ENCODE peak calls at places on chromosomes 13 and 19, in five cellular contexts. One of them, this sample, is unnamed.

GRCh38 chr19:32129141-32129540 is 216.3 kb upstream of the ZNF507 start:
- DNase-seq in AML-193: no peak
- DNase-seq in LHCN-M2: no peak
- DNase-seq in MCF 10A: no peak
- DNase-seq in EL: no peak
- DNase-seq in this sample: no peak

GRCh38 chr19:33214621-33215020 is 11.0 kb downstream of the SLC7A10 start:
- DNase-seq in AML-193: peak; percentile 8
- DNase-seq in LHCN-M2: no peak
- DNase-seq in MCF 10A: peak; percentile 21
- DNase-seq in EL: peak; percentile 21
- DNase-seq in this sample: no peak

GRCh38 chr19:49870309-49870901 is 3.0 kb upstream of the PNKP start:
- DNase-seq in AML-193: no peak
- DNase-seq in LHCN-M2: no peak
- DNase-seq in MCF 10A: no peak
- DNase-seq in EL: no peak
- DNase-seq in this sample: no peak

GRCh38 chr19:33125929-33126388 is 6.0 kb upstream of the WDR88 start:
- DNase-seq in AML-193: peak; percentile 69
- DNase-seq in LHCN-M2: peak; percentile 42
- DNase-seq in MCF 10A: peak; percentile 71
- DNase-seq in EL: peak; percentile 62
- DNase-seq in this sample: peak; percentile 45

GRCh38 chr13:112097770-112098169 is 30.8 kb downstream of the SOX1 start:
- DNase-seq in AML-193: no peak
- DNase-seq in LHCN-M2: no peak
- DNase-seq in MCF 10A: no peak
- DNase-seq in EL: no peak
- DNase-seq in this sample: no peak

GRCh38 chr13:106594986-106595385 is 27.0 kb upstream of the ARGLU1 start:
- DNase-seq in AML-193: no peak
- DNase-seq in LHCN-M2: no peak
- DNase-seq in MCF 10A: no peak
- DNase-seq in EL: no peak
- DNase-seq in this sample: no peak

GRCh38 chr19:9849786-9850185 is 14.7 kb downstream of the PIN1 start:
- DNase-seq in AML-193: no peak
- DNase-seq in LHCN-M2: no peak
- DNase-seq in MCF 10A: no peak
- DNase-seq in EL: no peak
- DNase-seq in this sample: no peak

GRCh38 chr13:44903596-44903995 is 85.7 kb downstream of the NUFIP1 start:
- DNase-seq in AML-193: no peak
- DNase-seq in LHCN-M2: peak; percentile 91
- DNase-seq in MCF 10A: no peak
- DNase-seq in EL: peak; percentile 26
- DNase-seq in this sample: no peak

GRCh38 chr19:16040642-16041041 is 35.7 kb upstream of the TPM4 start:
- DNase-seq in AML-193: no peak
- DNase-seq in LHCN-M2: peak; percentile 64
- DNase-seq in MCF 10A: no peak
- DNase-seq in EL: peak; percentile 46
- DNase-seq in this sample: no peak

GRCh38 chr19:12543855-12544254 is 7.4 kb downstream of the ZNF564 start:
- DNase-seq in AML-193: peak; percentile 26
- DNase-seq in LHCN-M2: no peak
- DNase-seq in MCF 10A: peak; percentile 41
- DNase-seq in EL: no peak
- DNase-seq in this sample: no peak

GRCh38 chr13:29465741-29466293 is 129.7 kb downstream of the SLC7A1 start:
- DNase-seq in AML-193: no peak
- DNase-seq in LHCN-M2: peak; percentile 66
- DNase-seq in MCF 10A: peak; percentile 73
- DNase-seq in EL: peak; percentile 80
- DNase-seq in this sample: no peak

GRCh38 chr13:73958657-73959397 is 175.4 kb downstream of the KLF12 start:
- DNase-seq in AML-193: no peak
- DNase-seq in LHCN-M2: no peak
- DNase-seq in MCF 10A: peak; percentile 30
- DNase-seq in EL: no peak
- DNase-seq in this sample: no peak

GRCh38 chr13:20590568-20590967 is 23.6 kb downstream of the IFT88 start:
- DNase-seq in AML-193: no peak
- DNase-seq in LHCN-M2: no peak
- DNase-seq in MCF 10A: no peak
- DNase-seq in EL: no peak
- DNase-seq in this sample: no peak

GRCh38 chr13:95784161-95784880 is 107.4 kb downstream of the DNAJC3 start:
- DNase-seq in AML-193: no peak
- DNase-seq in LHCN-M2: peak; percentile 89
- DNase-seq in MCF 10A: peak; percentile 85
- DNase-seq in EL: peak; percentile 78
- DNase-seq in this sample: no peak

GRCh38 chr19:17184381-17184841 is 30.7 kb upstream of the USE1 start:
- DNase-seq in AML-193: no peak
- DNase-seq in LHCN-M2: no peak
- DNase-seq in MCF 10A: no peak
- DNase-seq in EL: no peak
- DNase-seq in this sample: peak; percentile 43

GRCh38 chr13:66558511-66558910 is 671.6 kb downstream of the PCDH9 start:
- DNase-seq in AML-193: no peak
- DNase-seq in LHCN-M2: no peak
- DNase-seq in MCF 10A: no peak
- DNase-seq in EL: no peak
- DNase-seq in this sample: no peak

GRCh38 chr19:41443813-41444455 is 978 bp downstream of the ERICH4 start:
- DNase-seq in AML-193: no peak
- DNase-seq in LHCN-M2: no peak
- DNase-seq in MCF 10A: no peak
- DNase-seq in EL: no peak
- DNase-seq in this sample: no peak

GRCh38 chr19:35870798-35871197 is 2.4 kb downstream of the APLP1 start:
- DNase-seq in AML-193: no peak
- DNase-seq in LHCN-M2: no peak
- DNase-seq in MCF 10A: no peak
- DNase-seq in EL: no peak
- DNase-seq in this sample: no peak

GRCh38 chr13:107284168-107284567 is 716.2 kb upstream of the ARGLU1 start:
- DNase-seq in AML-193: no peak
- DNase-seq in LHCN-M2: no peak
- DNase-seq in MCF 10A: peak; percentile 33
- DNase-seq in EL: no peak
- DNase-seq in this sample: no peak

GRCh38 chr13:112774448-112774792 is 84.6 kb downstream of the ATP11A start:
- DNase-seq in AML-193: no peak
- DNase-seq in LHCN-M2: no peak
- DNase-seq in MCF 10A: no peak
- DNase-seq in EL: no peak
- DNase-seq in this sample: no peak

GRCh38 chr19:39126593-39127187 is 1.1 kb downstream of the PAK4 start:
- DNase-seq in AML-193: no peak
- DNase-seq in LHCN-M2: peak; percentile 20
- DNase-seq in MCF 10A: peak; percentile 53
- DNase-seq in EL: peak; percentile 21
- DNase-seq in this sample: no peak

GRCh38 chr19:2044709-2045500 is 6.1 kb downstream of the MKNK2 start:
- DNase-seq in AML-193: no peak
- DNase-seq in LHCN-M2: no peak
- DNase-seq in MCF 10A: no peak
- DNase-seq in EL: no peak
- DNase-seq in this sample: no peak

GRCh38 chr19:1266818-1267440 is 2.2 kb upstream of the CIRBP start:
- DNase-seq in AML-193: peak; percentile 33
- DNase-seq in LHCN-M2: no peak
- DNase-seq in MCF 10A: peak; percentile 56
- DNase-seq in EL: peak; percentile 59
- DNase-seq in this sample: peak; percentile 64

GRCh38 chr19:44722131-44723121 is 23.5 kb downstream of the CEACAM16 start:
- DNase-seq in AML-193: peak; percentile 50
- DNase-seq in LHCN-M2: no peak
- DNase-seq in MCF 10A: no peak
- DNase-seq in EL: no peak
- DNase-seq in this sample: no peak

GRCh38 chr19:480016-480855 is 16.1 kb upstream of the MADCAM1 start:
- DNase-seq in AML-193: no peak
- DNase-seq in LHCN-M2: peak; percentile 29
- DNase-seq in MCF 10A: no peak
- DNase-seq in EL: no peak
- DNase-seq in this sample: peak; percentile 31

GRCh38 chr13:33289966-33290365 is 4.4 kb upstream of the STARD13 start:
- DNase-seq in AML-193: no peak
- DNase-seq in LHCN-M2: no peak
- DNase-seq in MCF 10A: no peak
- DNase-seq in EL: no peak
- DNase-seq in this sample: no peak

GRCh38 chr13:44872751-44873150 is 116.5 kb downstream of the NUFIP1 start:
- DNase-seq in AML-193: no peak
- DNase-seq in LHCN-M2: no peak
- DNase-seq in MCF 10A: no peak
- DNase-seq in EL: no peak
- DNase-seq in this sample: no peak

GRCh38 chr13:30159446-30159839 is 147.9 kb downstream of the KATNAL1 start:
- DNase-seq in AML-193: no peak
- DNase-seq in LHCN-M2: peak; percentile 81
- DNase-seq in MCF 10A: peak; percentile 70
- DNase-seq in EL: peak; percentile 91
- DNase-seq in this sample: no peak

GRCh38 chr19:42436006-42436405 is 6.7 kb downstream of the CXCL17 start:
- DNase-seq in AML-193: no peak
- DNase-seq in LHCN-M2: peak; percentile 26
- DNase-seq in MCF 10A: no peak
- DNase-seq in EL: peak; percentile 32
- DNase-seq in this sample: no peak

GRCh38 chr19:33810821-33811220 is 14.2 kb downstream of the KCTD15 start:
- DNase-seq in AML-193: no peak
- DNase-seq in LHCN-M2: no peak
- DNase-seq in MCF 10A: no peak
- DNase-seq in EL: no peak
- DNase-seq in this sample: no peak